ENCODE peak calls at places on chromosomes 12 and 14, in seven cellular contexts. C is HFF-Myc; J is NAMALWA; O is AG04450; N is activated CD8-positive, alpha-beta memory T cell treated with anti-CD3 and anti-CD28 coated beads, Interleukin-2, amount 50 U/mL, for 4 hours; S is activated naive CD4-positive, alpha-beta T cell; T is Daoy. G is an unnamed sample.

GRCh38 chr12:54416908-54417603 is 2.0 kb downstream of the ITGA5 start:
- DNase-seq in O (no peak), N (no peak), T (no peak), J (no peak), C (no peak), S (no peak), G (no peak)

GRCh38 chr12:92745874-92746553 is 43.2 kb downstream of the PLEKHG7 start:
- DNase-seq in S (no peak), O (peak; percentile 68), C (peak; percentile 76), N (no peak), T (peak; percentile 98), J (no peak), G (no peak)

GRCh38 chr14:71497645-71498086 is 434.6 kb upstream of the RGS6 start:
- DNase-seq in S (no peak), C (no peak), N (no peak), T (peak; percentile 19), J (peak; percentile 1), O (peak; percentile 26), G (no peak)

GRCh38 chr14:71629765-71630502 is 302.3 kb upstream of the RGS6 start:
- DNase-seq in S (no peak), C (no peak), J (no peak), T (no peak), O (no peak), N (no peak), G (no peak)

GRCh38 chr12:111203969-111204368 is 164.9 kb downstream of the PHETA1 start:
- DNase-seq in C (no peak), T (no peak), N (no peak), J (no peak), S (no peak), O (no peak), G (no peak)

GRCh38 chr14:20469890-20470858 is 968 bp downstream of the PNP start:
- DNase-seq in O (no peak), N (peak; percentile 42), T (peak; percentile 92), J (peak; percentile 68), S (no peak), C (peak; percentile 31), G (peak; percentile 71)

GRCh38 chr14:93105362-93105761 is 10.4 kb downstream of the ITPK1 start:
- DNase-seq in C (no peak), O (no peak), S (no peak), T (peak; percentile 95), J (no peak), N (no peak), G (peak; percentile 77)

GRCh38 chr12:108565976-108566375 is 3.6 kb downstream of the ISCU start:
- DNase-seq in T (peak; percentile 96), J (peak; percentile 91), C (no peak), S (peak; percentile 50), O (no peak), N (peak; percentile 69), G (peak; percentile 54)

GRCh38 chr12:9907769-9908168 is 24.4 kb downstream of the CLEC2A start:
- DNase-seq in T (no peak), J (no peak), O (no peak), C (no peak), S (no peak), N (no peak), G (no peak)

GRCh38 chr12:78540621-78541336 is 323.8 kb upstream of the SYT1 start:
- DNase-seq in C (no peak), T (no peak), O (no peak), S (no peak), N (no peak), J (no peak), G (no peak)

GRCh38 chr14:76768201-76768656 is 7.0 kb downstream of the VASH1 start:
- DNase-seq in J (peak; percentile 21), C (no peak), T (peak; percentile 39), N (peak; percentile 55), O (no peak), S (peak; percentile 24), G (peak; percentile 76)

GRCh38 chr12:111149299-111149698 is 219.6 kb downstream of the PHETA1 start:
- DNase-seq in N (no peak), J (peak; percentile 4), T (no peak), O (no peak), S (no peak), C (no peak), G (no peak)

GRCh38 chr14:102573591-102574046 is 18.8 kb upstream of the RCOR1 start:
- DNase-seq in J (peak; percentile 72), N (no peak), T (no peak), O (no peak), C (no peak), S (no peak), G (no peak)

GRCh38 chr14:101814869-101815268 is 53.4 kb downstream of the PPP2R5C start:
- DNase-seq in T (no peak), J (no peak), N (no peak), S (no peak), C (no peak), O (no peak), G (no peak)

GRCh38 chr14:105152794-105153241 is 15.8 kb downstream of the JAG2 start:
- DNase-seq in S (no peak), J (no peak), T (no peak), O (no peak), N (no peak), C (no peak), G (no peak)

GRCh38 chr14:51004801-51005526 is 60.7 kb upstream of the PYGL start:
- DNase-seq in T (peak; percentile 54), S (no peak), N (no peak), J (no peak), C (no peak), O (no peak), G (no peak)

GRCh38 chr12:108629824-108630476 is 3.7 kb downstream of the SELPLG start:
- DNase-seq in S (peak; percentile 15), J (no peak), T (peak; percentile 89), C (no peak), O (no peak), N (peak; percentile 60), G (no peak)

GRCh38 chr14:60848066-60848465 is 113.5 kb downstream of the MNAT1 start:
- DNase-seq in J (no peak), C (no peak), T (no peak), O (no peak), N (no peak), S (no peak), G (no peak)

GRCh38 chr12:125013816-125014442 is 20.5 kb downstream of the BRI3BP start:
- DNase-seq in T (no peak), J (no peak), S (no peak), C (no peak), N (no peak), O (no peak), G (no peak)

GRCh38 chr12:72511906-72512305 is 239.7 kb downstream of the TRHDE start:
- DNase-seq in N (no peak), C (no peak), S (no peak), T (peak; percentile 9), J (no peak), O (peak; percentile 56), G (no peak)

GRCh38 chr14:71852201-71852600 is 80.0 kb upstream of the RGS6 start:
- DNase-seq in J (no peak), N (no peak), T (no peak), S (no peak), O (no peak), C (peak; percentile 20), G (no peak)

GRCh38 chr12:120902846-120903381 is 1.2 kb downstream of the SPPL3 start:
- DNase-seq in O (no peak), J (peak; percentile 28), S (no peak), C (no peak), N (no peak), T (no peak), G (no peak)

GRCh38 chr12:124568431-124569374 is 1.3 kb upstream of the NCOR2 start:
- DNase-seq in C (peak; percentile 87), S (no peak), N (no peak), T (peak; percentile 93), O (peak; percentile 86), J (peak; percentile 52), G (peak; percentile 77)

GRCh38 chr12:106246891-106247730 is 709 bp downstream of the CKAP4 start:
- DNase-seq in T (peak; percentile 64), J (peak; percentile 38), N (peak; percentile 68), S (peak; percentile 66), O (no peak), C (no peak), G (peak; percentile 77)

GRCh38 chr14:97246648-97247047 is 449.5 kb downstream of the VRK1 start:
- DNase-seq in S (no peak), C (no peak), T (no peak), N (no peak), J (no peak), O (no peak), G (no peak)

GRCh38 chr12:90253674-90254181 is 545.1 kb upstream of the ATP2B1 start:
- DNase-seq in O (peak; percentile 58), J (peak; percentile 23), N (peak; percentile 16), C (peak; percentile 78), T (peak; percentile 66), S (no peak), G (peak; percentile 56)

GRCh38 chr12:121145221-121145620 is 12.5 kb downstream of the P2RX7 start:
- DNase-seq in S (no peak), N (no peak), O (no peak), J (no peak), T (peak; percentile 45), C (no peak), G (no peak)

GRCh38 chr14:69005432-69006148 is 26.5 kb upstream of the ACTN1 start:
- DNase-seq in J (no peak), O (peak; percentile 72), S (no peak), N (no peak), C (peak; percentile 85), T (peak; percentile 93), G (no peak)

GRCh38 chr12:19624000-19624399 is 184.7 kb downstream of the AEBP2 start:
- DNase-seq in S (no peak), C (no peak), O (no peak), J (no peak), T (no peak), N (no peak), G (no peak)

GRCh38 chr12:10362325-10362724 is 27.5 kb downstream of the KLRK1 start:
- DNase-seq in N (no peak), C (no peak), S (no peak), J (peak; percentile 12), T (no peak), O (no peak), G (no peak)

GRCh38 chr12:109719123-109720022 is 5.7 kb downstream of the FAM222A start:
- DNase-seq in T (no peak), S (no peak), C (no peak), J (no peak), O (no peak), N (no peak), G (no peak)

GRCh38 chr14:99268776-99269510 is 3.1 kb downstream of the BCL11B start:
- DNase-seq in S (no peak), O (no peak), T (no peak), N (no peak), J (no peak), C (no peak), G (peak; percentile 50)

GRCh38 chr12:2532647-2533435 is 261.9 kb upstream of the FKBP4 start:
- DNase-seq in S (no peak), O (no peak), T (no peak), C (no peak), N (no peak), J (no peak), G (no peak)

GRCh38 chr14:105055334-105055733 is 9.9 kb downstream of the GPR132 start:
- DNase-seq in O (no peak), S (no peak), N (no peak), T (no peak), C (no peak), J (no peak), G (no peak)

GRCh38 chr14:23227566-23227965 is 10.2 kb upstream of the RNF212B start:
- DNase-seq in T (no peak), S (no peak), C (no peak), N (no peak), J (no peak), O (no peak), G (no peak)

GRCh38 chr12:15754233-15754632 is 35.0 kb downstream of the EPS8 start:
- DNase-seq in C (no peak), J (no peak), O (no peak), T (no peak), S (no peak), N (no peak), G (no peak)

G was measured in Peyer's patch.